ENCODE peak calls at places on chromosomes 3 and 15, in five cellular contexts. Z, G, X, R and Y are unnamed samples.

GRCh38 chr3:30693470-30694120 is 87.2 kb downstream of the TGFBR2 start:
- DNase-seq in Z (no peak), X (peak), R (peak), G (peak), Y (no peak)

GRCh38 chr3:138435840-138436239 is 1.4 kb downstream of the ESYT3 start:
- DNase-seq in Z (no peak), R (no peak), G (no peak), X (no peak), Y (no peak)

GRCh38 chr3:134516905-134517304 is 31.0 kb downstream of the CEP63 start:
- DNase-seq in X (no peak), Z (no peak), R (no peak), G (peak), Y (no peak)

GRCh38 chr15:68558318-68559305 is 20.2 kb upstream of the CORO2B start:
- DNase-seq in X (peak), Z (no peak), G (no peak), R (no peak), Y (no peak)

GRCh38 chr3:194081826-194082225 is 54.1 kb upstream of the HES1 start:
- DNase-seq in G (no peak), Z (no peak), X (no peak), R (no peak), Y (no peak)

GRCh38 chr15:78944669-78945407 is at the start of gene CTSH:
- DNase-seq in G (peak), R (no peak), Z (peak), X (peak), Y (peak)

GRCh38 chr15:91632176-91632575 is 221.3 kb upstream of the SLCO3A1 start:
- DNase-seq in R (no peak), Z (no peak), X (no peak), G (no peak), Y (no peak)

GRCh38 chr15:40409366-40409765 is 3.8 kb downstream of the IVD start:
- DNase-seq in X (no peak), G (no peak), R (no peak), Z (no peak), Y (no peak)

GRCh38 chr15:25830844-25831443 is 32.2 kb downstream of the ATP10A start:
- DNase-seq in Z (no peak), G (peak), R (no peak), X (no peak), Y (no peak)

GRCh38 chr3:72247645-72248388 is 462.9 kb upstream of the PROK2 start:
- DNase-seq in Z (no peak), G (no peak), X (no peak), R (no peak), Y (no peak)

GRCh38 chr3:155667988-155668387 is 76.9 kb downstream of the PLCH1 start:
- DNase-seq in X (no peak), Z (no peak), R (no peak), G (no peak), Y (no peak)

GRCh38 chr3:40207796-40208195 is 101.7 kb upstream of the EIF1B start:
- DNase-seq in G (peak), R (no peak), Z (no peak), X (no peak), Y (no peak)

GRCh38 chr15:56471440-56472069 is 6.6 kb upstream of the MNS1 start:
- DNase-seq in X (no peak), G (no peak), Z (no peak), R (no peak), Y (no peak)

GRCh38 chr3:129867506-129868124 is 25.9 kb downstream of the TMCC1 start:
- DNase-seq in X (no peak), Z (no peak), G (peak), R (no peak), Y (no peak)

GRCh38 chr3:101383156-101383575 is 62.8 kb upstream of the IMPG2 start:
- DNase-seq in G (peak), R (no peak), Z (no peak), X (peak), Y (no peak)

GRCh38 chr3:5787863-5788488 is 600.5 kb downstream of the EDEM1 start:
- DNase-seq in X (peak), G (no peak), Z (no peak), R (no peak), Y (no peak)

GRCh38 chr3:45486136-45486535 is 97.8 kb downstream of the LARS2 start:
- DNase-seq in Z (no peak), G (peak), R (no peak), X (no peak), Y (no peak)

GRCh38 chr3:181720281-181720680 is 8.6 kb downstream of the SOX2 start:
- DNase-seq in Z (no peak), G (no peak), R (no peak), X (no peak), Y (no peak)

GRCh38 chr3:196207833-196208607 is 3.2 kb downstream of the ZDHHC19 start:
- DNase-seq in X (peak), R (no peak), G (no peak), Z (no peak), Y (no peak)

GRCh38 chr3:154421067-154421466 is 8.9 kb downstream of the GPR149 start:
- DNase-seq in G (peak), X (peak), R (no peak), Z (no peak), Y (no peak)

GRCh38 chr3:148202386-148202785 is 495.3 kb upstream of the AGTR1 start:
- DNase-seq in G (no peak), R (no peak), X (no peak), Z (no peak), Y (no peak)
- TF ChIP-seq CTCF in G (no peak), R (peak), X (peak), Z (no peak), Y (peak)

GRCh38 chr15:32130823-32131222 is 100.5 kb downstream of the CHRNA7 start:
- DNase-seq in X (no peak), G (no peak), R (no peak), Z (no peak), Y (no peak)
- TF ChIP-seq CTCF in X (peak), G (no peak), R (peak), Z (no peak), Y (peak)

DNA sequence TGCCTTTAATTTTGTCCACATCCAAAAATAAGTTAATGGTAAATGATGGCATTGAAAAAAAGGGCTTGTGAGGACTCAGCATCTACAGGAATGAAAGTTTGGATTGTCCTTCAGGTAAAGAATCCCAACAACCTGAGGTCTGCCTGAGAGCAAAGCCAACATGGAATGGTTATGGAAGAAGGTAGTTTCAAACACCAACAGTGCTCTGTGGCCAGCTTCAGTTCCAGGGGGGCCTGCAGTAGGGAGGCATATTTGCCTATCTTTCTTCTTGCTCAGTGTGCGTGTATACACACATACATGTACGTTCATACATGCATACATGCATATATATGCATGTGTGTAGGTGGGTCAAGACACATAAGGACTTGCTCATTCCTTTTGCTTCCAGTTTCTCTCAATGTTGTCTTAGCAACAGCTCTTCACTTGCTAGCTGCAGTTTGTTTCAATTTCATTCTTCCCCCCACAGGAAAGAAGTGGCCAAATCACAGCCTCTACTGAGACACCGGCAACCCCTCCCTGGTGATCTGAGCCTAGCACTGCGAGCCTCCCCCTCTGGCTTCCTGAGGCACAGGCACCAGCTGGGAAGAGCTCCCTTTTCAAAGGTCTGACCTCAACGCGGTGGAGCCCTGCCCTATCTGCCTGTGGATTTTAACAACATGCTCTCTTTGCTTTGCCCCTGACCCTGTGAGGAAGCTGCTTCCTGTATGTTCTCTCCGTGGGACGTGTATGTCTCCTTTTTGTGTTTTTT is 146.2 kb downstream of the KLF13 start:
- DNase-seq in R (no peak), X (peak), G (peak), Z (no peak), Y (no peak)
- TF ChIP-seq CTCF in R (no peak), X (no peak), G (no peak), Z (no peak), Y (no peak)

GRCh38 chr3:120039642-120040610 is 54.3 kb downstream of the GSK3B start:
- DNase-seq in G (no peak), Z (no peak), R (peak), X (peak), Y (no peak)
- TF ChIP-seq CTCF in G (no peak), Z (no peak), R (peak), X (peak), Y (peak)

DNA sequence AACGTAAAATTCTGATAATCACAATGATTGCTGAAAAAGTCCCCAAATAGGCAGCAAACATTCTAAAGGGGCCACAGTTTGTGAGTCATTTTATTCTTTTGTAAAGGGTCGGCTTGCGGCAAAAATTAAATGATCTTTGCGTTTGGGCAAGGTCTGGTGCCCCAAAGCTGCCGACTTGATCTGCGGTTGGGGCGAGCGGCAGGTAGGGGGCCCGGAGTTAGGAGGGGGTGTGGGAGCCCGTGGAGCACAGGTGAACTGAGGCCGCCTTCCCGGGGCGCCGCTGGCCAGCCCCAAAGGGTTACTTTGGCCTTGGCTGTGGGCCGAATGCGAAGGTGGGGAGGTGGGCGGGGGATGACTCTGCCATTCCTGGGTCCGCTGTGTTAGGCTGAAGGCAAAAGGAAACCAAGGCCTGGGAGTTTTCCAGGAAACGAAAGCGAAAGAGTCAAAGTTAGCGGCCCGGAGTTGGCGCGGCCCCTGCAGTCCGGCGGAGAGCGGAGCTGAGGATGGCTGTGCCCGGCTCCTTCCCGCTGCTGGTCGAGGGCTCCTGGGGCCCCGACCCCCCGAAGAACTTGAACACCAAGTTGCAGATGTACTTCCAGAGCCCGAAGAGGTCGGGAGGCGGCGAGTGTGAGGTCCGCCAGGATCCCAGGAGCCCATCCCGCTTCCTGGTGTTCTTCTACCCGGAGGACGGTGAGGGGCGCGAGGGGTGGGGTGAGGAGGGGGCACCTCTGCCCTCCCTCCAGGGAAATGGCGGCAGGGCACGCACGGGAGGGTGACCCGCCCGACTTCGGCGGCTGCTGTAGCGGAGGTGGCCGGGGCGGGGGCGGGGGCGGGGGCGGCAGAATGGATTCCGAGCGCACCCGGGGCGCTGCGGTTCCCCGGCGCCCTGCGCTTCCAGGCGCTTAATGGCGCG is at the start of gene PARP14:
- DNase-seq in R (no peak), Z (peak), X (peak), G (peak), Y (no peak)
- TF ChIP-seq CTCF in R (no peak), Z (no peak), X (no peak), G (no peak), Y (peak)

GRCh38 chr15:36275656-36276055 is 303.8 kb upstream of the CDIN1 start:
- DNase-seq in X (no peak), Z (no peak), G (no peak), R (no peak), Y (no peak)

GRCh38 chr15:36282821-36283220 is 296.6 kb upstream of the CDIN1 start:
- DNase-seq in R (no peak), Z (no peak), G (no peak), X (no peak), Y (no peak)

GRCh38 chr15:36278219-36278618 is 301.2 kb upstream of the CDIN1 start:
- DNase-seq in R (no peak), Z (no peak), G (peak), X (peak), Y (no peak)
- TF ChIP-seq CTCF in R (peak), Z (no peak), G (peak), X (peak), Y (no peak)